ENCODE peak calls at places on chromosomes 6 and 20, in six cellular contexts. M is nucleus accumbens, J is cardiac muscle cell, A is mesothelial cell of epicardium, R is GM04504, W is adipocyte. N is an unnamed sample.

GRCh38 chr6:169975286-169975685 is 223.9 kb downstream of the ERMARD start:
- DNase-seq in W (no peak), M (no peak), J (no peak), R (no peak), A (no peak), N (no peak)

GRCh38 chr20:8901237-8902025 is 167.5 kb upstream of the PLCB4 start:
- DNase-seq in A (no peak), W (no peak), J (no peak), R (peak; percentile 33), M (no peak), N (no peak)

GRCh38 chr6:156841508-156841907 is 64.3 kb downstream of the ARID1B start:
- DNase-seq in M (no peak), A (no peak), R (no peak), W (no peak), J (no peak), N (no peak)

GRCh38 chr6:4812068-4812467 is 35.9 kb downstream of the CDYL start:
- DNase-seq in W (no peak), A (no peak), J (no peak), M (no peak), R (no peak), N (no peak)

GRCh38 chr6:83854766-83855165 is 1.6 kb downstream of the RIPPLY2 start:
- DNase-seq in R (no peak), W (no peak), M (no peak), A (no peak), J (no peak), N (no peak)

GRCh38 chr6:20327141-20327540 is 74.5 kb upstream of the E2F3 start:
- DNase-seq in J (no peak), A (no peak), R (no peak), W (no peak), M (no peak), N (no peak)

GRCh38 chr6:13593103-13593502 is 18.7 kb downstream of the SIRT5 start:
- DNase-seq in W (no peak), M (no peak), A (no peak), R (no peak), J (no peak), N (no peak)

GRCh38 chr6:6883011-6883410 is 224.8 kb upstream of the RREB1 start:
- DNase-seq in W (no peak), R (no peak), M (no peak), A (no peak), J (no peak), N (no peak)

GRCh38 chr20:1309439-1309847 is 19.5 kb downstream of the SDCBP2 start:
- DNase-seq in R (no peak), W (no peak), M (no peak), A (no peak), J (no peak), N (no peak)

GRCh38 chr6:129748212-129748900 is 38.4 kb upstream of the ARHGAP18 start:
- DNase-seq in R (no peak), J (peak; percentile 65), A (no peak), W (peak; percentile 42), M (no peak), N (no peak)

GRCh38 chr6:31791324-31792089 is 4.0 kb downstream of the VARS1 start:
- DNase-seq in W (peak; percentile 75), J (peak; percentile 64), A (peak; percentile 73), R (no peak), M (no peak), N (peak; percentile 45)

GRCh38 chr6:6723792-6724318 is 135.3 kb downstream of the LY86 start:
- DNase-seq in W (no peak), J (no peak), M (no peak), A (no peak), R (no peak), N (no peak)

GRCh38 chr6:140921366-140922226 is 1211.1 kb upstream of the GJE1 start:
- DNase-seq in R (peak; percentile 69), M (no peak), A (no peak), W (peak; percentile 79), J (peak; percentile 87), N (peak; percentile 8)

GRCh38 chr20:5033566-5033965 is 32.3 kb upstream of the SLC23A2 start:
- DNase-seq in M (no peak), J (peak; percentile 54), A (no peak), W (peak; percentile 72), R (no peak), N (no peak)

GRCh38 chr20:54168961-54169862 is 4.6 kb downstream of the CYP24A1 start:
- DNase-seq in M (no peak), A (no peak), J (no peak), R (no peak), W (no peak), N (no peak)

GRCh38 chr20:4507288-4507719 is 214.4 kb upstream of the PRND start:
- DNase-seq in M (no peak), J (peak; percentile 66), W (peak; percentile 58), R (peak; percentile 90), A (no peak), N (no peak)

GRCh38 chr20:10312111-10312510 is 93.5 kb downstream of the SNAP25 start:
- DNase-seq in W (peak; percentile 46), J (no peak), A (no peak), R (no peak), M (no peak), N (no peak)

GRCh38 chr6:15475872-15476271 is 187.0 kb downstream of the DTNBP1 start:
- DNase-seq in J (no peak), A (no peak), M (no peak), W (no peak), R (no peak), N (no peak)